ENCODE peak calls at places on chromosomes 4 and X, in nine cellular contexts. One of them, this sample, is unnamed.

GRCh38 chr4:151674804-151675290 is 86.0 kb downstream of the GATB start:
- DNase-seq in neural crest cell: peak
- DNase-seq in CD8-positive, alpha-beta memory T cell: no peak
- DNase-seq in stimulated activated CD4-positive, alpha-beta T cell treated with anti-CD3 and anti-CD28 coated beads, Interleukin-15, amount 100 ng/mL, for 1 hour: no peak
- DNase-seq in cardiac septum: no peak
- DNase-seq in endothelial cell: peak
- DNase-seq in GM12864: no peak
- DNase-seq in WTC11: peak
- DNase-seq in nucleus accumbens: peak
- DNase-seq in this sample: no peak

GRCh38 chrX:46588263-46588662 is 14.7 kb downstream of the CHST7 start:
- DNase-seq in neural crest cell: no peak
- DNase-seq in CD8-positive, alpha-beta memory T cell: no peak
- DNase-seq in stimulated activated CD4-positive, alpha-beta T cell treated with anti-CD3 and anti-CD28 coated beads, Interleukin-15, amount 100 ng/mL, for 1 hour: no peak
- DNase-seq in cardiac septum: no peak
- DNase-seq in endothelial cell: no peak
- DNase-seq in GM12864: no peak
- DNase-seq in WTC11: peak
- DNase-seq in nucleus accumbens: no peak
- DNase-seq in this sample: no peak

GRCh38 chrX:79477691-79478090 is 110.6 kb upstream of the ITM2A start:
- DNase-seq in neural crest cell: no peak
- DNase-seq in CD8-positive, alpha-beta memory T cell: no peak
- DNase-seq in stimulated activated CD4-positive, alpha-beta T cell treated with anti-CD3 and anti-CD28 coated beads, Interleukin-15, amount 100 ng/mL, for 1 hour: no peak
- DNase-seq in cardiac septum: no peak
- DNase-seq in endothelial cell: no peak
- DNase-seq in GM12864: no peak
- DNase-seq in WTC11: no peak
- DNase-seq in nucleus accumbens: no peak
- DNase-seq in this sample: no peak

GRCh38 chrX:137565921-137566745 is at the start of gene ZIC3:
- DNase-seq in neural crest cell: peak
- DNase-seq in CD8-positive, alpha-beta memory T cell: no peak
- DNase-seq in stimulated activated CD4-positive, alpha-beta T cell treated with anti-CD3 and anti-CD28 coated beads, Interleukin-15, amount 100 ng/mL, for 1 hour: no peak
- DNase-seq in cardiac septum: no peak
- DNase-seq in endothelial cell: peak
- DNase-seq in GM12864: no peak
- DNase-seq in WTC11: peak
- DNase-seq in nucleus accumbens: peak
- DNase-seq in this sample: no peak

GRCh38 chrX:15158736-15159406 is 111.0 kb downstream of the ASB9 start:
- DNase-seq in neural crest cell: no peak
- DNase-seq in CD8-positive, alpha-beta memory T cell: no peak
- DNase-seq in stimulated activated CD4-positive, alpha-beta T cell treated with anti-CD3 and anti-CD28 coated beads, Interleukin-15, amount 100 ng/mL, for 1 hour: no peak
- DNase-seq in cardiac septum: no peak
- DNase-seq in endothelial cell: no peak
- DNase-seq in GM12864: no peak
- DNase-seq in WTC11: no peak
- DNase-seq in nucleus accumbens: no peak
- DNase-seq in this sample: no peak

GRCh38 chr4:11597506-11597905 is 168.8 kb upstream of the HS3ST1 start:
- DNase-seq in neural crest cell: no peak
- DNase-seq in CD8-positive, alpha-beta memory T cell: no peak
- DNase-seq in stimulated activated CD4-positive, alpha-beta T cell treated with anti-CD3 and anti-CD28 coated beads, Interleukin-15, amount 100 ng/mL, for 1 hour: no peak
- DNase-seq in cardiac septum: no peak
- DNase-seq in endothelial cell: no peak
- DNase-seq in GM12864: no peak
- DNase-seq in WTC11: no peak
- DNase-seq in nucleus accumbens: no peak
- DNase-seq in this sample: no peak

GRCh38 chrX:7972586-7972985 is 45.4 kb upstream of the PNPLA4 start:
- DNase-seq in neural crest cell: no peak
- DNase-seq in CD8-positive, alpha-beta memory T cell: no peak
- DNase-seq in stimulated activated CD4-positive, alpha-beta T cell treated with anti-CD3 and anti-CD28 coated beads, Interleukin-15, amount 100 ng/mL, for 1 hour: no peak
- DNase-seq in cardiac septum: no peak
- DNase-seq in endothelial cell: no peak
- DNase-seq in GM12864: no peak
- DNase-seq in WTC11: no peak
- DNase-seq in nucleus accumbens: no peak
- DNase-seq in this sample: no peak

GRCh38 chr4:3523146-3523627 is 9.0 kb downstream of the LRPAP1 start:
- DNase-seq in neural crest cell: no peak
- DNase-seq in CD8-positive, alpha-beta memory T cell: no peak
- DNase-seq in stimulated activated CD4-positive, alpha-beta T cell treated with anti-CD3 and anti-CD28 coated beads, Interleukin-15, amount 100 ng/mL, for 1 hour: no peak
- DNase-seq in cardiac septum: no peak
- DNase-seq in endothelial cell: no peak
- DNase-seq in GM12864: no peak
- DNase-seq in WTC11: peak
- DNase-seq in nucleus accumbens: no peak
- DNase-seq in this sample: no peak

GRCh38 chr4:15707363-15707715 is 4.5 kb downstream of the BST1 start:
- DNase-seq in neural crest cell: no peak
- DNase-seq in CD8-positive, alpha-beta memory T cell: no peak
- DNase-seq in stimulated activated CD4-positive, alpha-beta T cell treated with anti-CD3 and anti-CD28 coated beads, Interleukin-15, amount 100 ng/mL, for 1 hour: no peak
- DNase-seq in cardiac septum: no peak
- DNase-seq in endothelial cell: no peak
- DNase-seq in GM12864: no peak
- DNase-seq in WTC11: no peak
- DNase-seq in nucleus accumbens: no peak
- DNase-seq in this sample: no peak

GRCh38 chr4:8162625-8163024 is 4.0 kb upstream of the ABLIM2 start:
- DNase-seq in neural crest cell: no peak
- DNase-seq in CD8-positive, alpha-beta memory T cell: no peak
- DNase-seq in stimulated activated CD4-positive, alpha-beta T cell treated with anti-CD3 and anti-CD28 coated beads, Interleukin-15, amount 100 ng/mL, for 1 hour: no peak
- DNase-seq in cardiac septum: no peak
- DNase-seq in endothelial cell: no peak
- DNase-seq in GM12864: no peak
- DNase-seq in WTC11: no peak
- DNase-seq in nucleus accumbens: no peak
- DNase-seq in this sample: no peak

GRCh38 chrX:70030242-70030823 is 19.4 kb downstream of the AWAT2 start:
- DNase-seq in neural crest cell: peak
- DNase-seq in CD8-positive, alpha-beta memory T cell: peak
- DNase-seq in stimulated activated CD4-positive, alpha-beta T cell treated with anti-CD3 and anti-CD28 coated beads, Interleukin-15, amount 100 ng/mL, for 1 hour: no peak
- DNase-seq in cardiac septum: no peak
- DNase-seq in endothelial cell: peak
- DNase-seq in GM12864: no peak
- DNase-seq in WTC11: peak
- DNase-seq in nucleus accumbens: peak
- DNase-seq in this sample: no peak

GRCh38 chrX:17788956-17789562 is 51.8 kb downstream of the SCML1 start:
- DNase-seq in neural crest cell: no peak
- DNase-seq in CD8-positive, alpha-beta memory T cell: no peak
- DNase-seq in stimulated activated CD4-positive, alpha-beta T cell treated with anti-CD3 and anti-CD28 coated beads, Interleukin-15, amount 100 ng/mL, for 1 hour: no peak
- DNase-seq in cardiac septum: no peak
- DNase-seq in endothelial cell: no peak
- DNase-seq in GM12864: no peak
- DNase-seq in WTC11: no peak
- DNase-seq in nucleus accumbens: no peak
- DNase-seq in this sample: no peak

GRCh38 chr4:173420821-173421220 is 21.9 kb upstream of the SCRG1 start:
- DNase-seq in neural crest cell: no peak
- DNase-seq in CD8-positive, alpha-beta memory T cell: no peak
- DNase-seq in stimulated activated CD4-positive, alpha-beta T cell treated with anti-CD3 and anti-CD28 coated beads, Interleukin-15, amount 100 ng/mL, for 1 hour: no peak
- DNase-seq in cardiac septum: no peak
- DNase-seq in endothelial cell: no peak
- DNase-seq in GM12864: no peak
- DNase-seq in WTC11: no peak
- DNase-seq in nucleus accumbens: no peak
- DNase-seq in this sample: no peak

GRCh38 chr4:8370835-8371234 is 69.7 kb downstream of the ACOX3 start:
- DNase-seq in neural crest cell: no peak
- DNase-seq in CD8-positive, alpha-beta memory T cell: no peak
- DNase-seq in stimulated activated CD4-positive, alpha-beta T cell treated with anti-CD3 and anti-CD28 coated beads, Interleukin-15, amount 100 ng/mL, for 1 hour: no peak
- DNase-seq in cardiac septum: peak
- DNase-seq in endothelial cell: no peak
- DNase-seq in GM12864: no peak
- DNase-seq in WTC11: no peak
- DNase-seq in nucleus accumbens: peak
- DNase-seq in this sample: no peak

GRCh38 chrX:31268359-31268758 is 196.5 kb upstream of the FTHL17 start:
- DNase-seq in neural crest cell: no peak
- DNase-seq in CD8-positive, alpha-beta memory T cell: no peak
- DNase-seq in stimulated activated CD4-positive, alpha-beta T cell treated with anti-CD3 and anti-CD28 coated beads, Interleukin-15, amount 100 ng/mL, for 1 hour: no peak
- DNase-seq in cardiac septum: no peak
- DNase-seq in endothelial cell: no peak
- DNase-seq in GM12864: no peak
- DNase-seq in WTC11: no peak
- DNase-seq in nucleus accumbens: no peak
- DNase-seq in this sample: no peak

GRCh38 chrX:140503230-140503585 is 1.7 kb downstream of the SOX3 start:
- DNase-seq in neural crest cell: no peak
- DNase-seq in CD8-positive, alpha-beta memory T cell: no peak
- DNase-seq in stimulated activated CD4-positive, alpha-beta T cell treated with anti-CD3 and anti-CD28 coated beads, Interleukin-15, amount 100 ng/mL, for 1 hour: no peak
- DNase-seq in cardiac septum: no peak
- DNase-seq in endothelial cell: no peak
- DNase-seq in GM12864: no peak
- DNase-seq in WTC11: no peak
- DNase-seq in nucleus accumbens: no peak
- DNase-seq in this sample: no peak

GRCh38 chr4:157776930-157777329 is 395.9 kb downstream of the GASK1B start:
- DNase-seq in neural crest cell: no peak
- DNase-seq in CD8-positive, alpha-beta memory T cell: no peak
- DNase-seq in stimulated activated CD4-positive, alpha-beta T cell treated with anti-CD3 and anti-CD28 coated beads, Interleukin-15, amount 100 ng/mL, for 1 hour: no peak
- DNase-seq in cardiac septum: no peak
- DNase-seq in endothelial cell: no peak
- DNase-seq in GM12864: no peak
- DNase-seq in WTC11: no peak
- DNase-seq in nucleus accumbens: no peak
- DNase-seq in this sample: no peak

GRCh38 chr4:70714488-70714887 is 7.3 kb upstream of the RUFY3 start:
- DNase-seq in neural crest cell: no peak
- DNase-seq in CD8-positive, alpha-beta memory T cell: no peak
- DNase-seq in stimulated activated CD4-positive, alpha-beta T cell treated with anti-CD3 and anti-CD28 coated beads, Interleukin-15, amount 100 ng/mL, for 1 hour: no peak
- DNase-seq in cardiac septum: no peak
- DNase-seq in endothelial cell: no peak
- DNase-seq in GM12864: no peak
- DNase-seq in WTC11: no peak
- DNase-seq in nucleus accumbens: no peak
- DNase-seq in this sample: no peak

GRCh38 chr4:188109157-188109755 is at the start of gene TRIML2:
- DNase-seq in neural crest cell: no peak
- DNase-seq in CD8-positive, alpha-beta memory T cell: no peak
- DNase-seq in stimulated activated CD4-positive, alpha-beta T cell treated with anti-CD3 and anti-CD28 coated beads, Interleukin-15, amount 100 ng/mL, for 1 hour: no peak
- DNase-seq in cardiac septum: no peak
- DNase-seq in endothelial cell: no peak
- DNase-seq in GM12864: no peak
- DNase-seq in WTC11: peak
- DNase-seq in nucleus accumbens: no peak
- DNase-seq in this sample: no peak

GRCh38 chr4:62601737-62602136 is 1401.6 kb downstream of the ADGRL3 start:
- DNase-seq in neural crest cell: no peak
- DNase-seq in CD8-positive, alpha-beta memory T cell: no peak
- DNase-seq in stimulated activated CD4-positive, alpha-beta T cell treated with anti-CD3 and anti-CD28 coated beads, Interleukin-15, amount 100 ng/mL, for 1 hour: no peak
- DNase-seq in cardiac septum: no peak
- DNase-seq in endothelial cell: no peak
- DNase-seq in GM12864: no peak
- DNase-seq in WTC11: no peak
- DNase-seq in nucleus accumbens: no peak
- DNase-seq in this sample: no peak

GRCh38 chr4:162952232-162952631 is 214.5 kb downstream of the NAF1 start:
- DNase-seq in neural crest cell: no peak
- DNase-seq in CD8-positive, alpha-beta memory T cell: no peak
- DNase-seq in stimulated activated CD4-positive, alpha-beta T cell treated with anti-CD3 and anti-CD28 coated beads, Interleukin-15, amount 100 ng/mL, for 1 hour: no peak
- DNase-seq in cardiac septum: no peak
- DNase-seq in endothelial cell: no peak
- DNase-seq in GM12864: no peak
- DNase-seq in WTC11: no peak
- DNase-seq in nucleus accumbens: no peak
- DNase-seq in this sample: no peak

GRCh38 chrX:1425381-1425780 is 27.3 kb downstream of the ASMTL start:
- DNase-seq in neural crest cell: no peak
- DNase-seq in CD8-positive, alpha-beta memory T cell: no peak
- DNase-seq in stimulated activated CD4-positive, alpha-beta T cell treated with anti-CD3 and anti-CD28 coated beads, Interleukin-15, amount 100 ng/mL, for 1 hour: no peak
- DNase-seq in cardiac septum: no peak
- DNase-seq in endothelial cell: no peak
- DNase-seq in GM12864: no peak
- DNase-seq in WTC11: no peak
- DNase-seq in nucleus accumbens: no peak
- DNase-seq in this sample: no peak

GRCh38 chr4:53816561-53816960 is 225.3 kb upstream of the LNX1 start:
- DNase-seq in neural crest cell: no peak
- DNase-seq in CD8-positive, alpha-beta memory T cell: no peak
- DNase-seq in stimulated activated CD4-positive, alpha-beta T cell treated with anti-CD3 and anti-CD28 coated beads, Interleukin-15, amount 100 ng/mL, for 1 hour: no peak
- DNase-seq in cardiac septum: no peak
- DNase-seq in endothelial cell: no peak
- DNase-seq in GM12864: no peak
- DNase-seq in WTC11: no peak
- DNase-seq in nucleus accumbens: no peak
- DNase-seq in this sample: no peak

GRCh38 chrX:19617550-19617949 is 102.2 kb upstream of the MAP3K15 start:
- DNase-seq in neural crest cell: no peak
- DNase-seq in CD8-positive, alpha-beta memory T cell: no peak
- DNase-seq in stimulated activated CD4-positive, alpha-beta T cell treated with anti-CD3 and anti-CD28 coated beads, Interleukin-15, amount 100 ng/mL, for 1 hour: no peak
- DNase-seq in cardiac septum: no peak
- DNase-seq in endothelial cell: no peak
- DNase-seq in GM12864: no peak
- DNase-seq in WTC11: no peak
- DNase-seq in nucleus accumbens: no peak
- DNase-seq in this sample: no peak

GRCh38 chrX:8405631-8406030 is 59.0 kb upstream of the VCX3B start:
- DNase-seq in neural crest cell: no peak
- DNase-seq in CD8-positive, alpha-beta memory T cell: no peak
- DNase-seq in stimulated activated CD4-positive, alpha-beta T cell treated with anti-CD3 and anti-CD28 coated beads, Interleukin-15, amount 100 ng/mL, for 1 hour: no peak
- DNase-seq in cardiac septum: no peak
- DNase-seq in endothelial cell: no peak
- DNase-seq in GM12864: no peak
- DNase-seq in WTC11: no peak
- DNase-seq in nucleus accumbens: no peak
- DNase-seq in this sample: no peak

GRCh38 chrX:48792219-48792618 is 5.8 kb downstream of the GATA1 start:
- DNase-seq in neural crest cell: no peak
- DNase-seq in CD8-positive, alpha-beta memory T cell: no peak
- DNase-seq in stimulated activated CD4-positive, alpha-beta T cell treated with anti-CD3 and anti-CD28 coated beads, Interleukin-15, amount 100 ng/mL, for 1 hour: no peak
- DNase-seq in cardiac septum: no peak
- DNase-seq in endothelial cell: no peak
- DNase-seq in GM12864: no peak
- DNase-seq in WTC11: no peak
- DNase-seq in nucleus accumbens: no peak
- DNase-seq in this sample: no peak

GRCh38 chr4:74504212-74504611 is 59.3 kb downstream of the AREG start:
- DNase-seq in neural crest cell: no peak
- DNase-seq in CD8-positive, alpha-beta memory T cell: no peak
- DNase-seq in stimulated activated CD4-positive, alpha-beta T cell treated with anti-CD3 and anti-CD28 coated beads, Interleukin-15, amount 100 ng/mL, for 1 hour: no peak
- DNase-seq in cardiac septum: no peak
- DNase-seq in endothelial cell: no peak
- DNase-seq in GM12864: no peak
- DNase-seq in WTC11: no peak
- DNase-seq in nucleus accumbens: no peak
- DNase-seq in this sample: no peak